ENCODE peak calls at places on chromosomes 12 and 14, in four cellular contexts. U, N, H and L are unnamed samples.

GRCh38 chr12:127273621-127274020 is 993.3 kb upstream of the TMEM132C start:
- DNase-seq in U (no peak), N (no peak), H (no peak), L (no peak)

GRCh38 chr14:20970983-20971704 is 15.9 kb downstream of the RNASE2 start:
- DNase-seq in U (peak), N (peak), H (peak), L (peak)

GRCh38 chr12:13404631-13405473 is 208.3 kb downstream of the EMP1 start:
- DNase-seq in U (peak), N (no peak), H (no peak), L (no peak)

GRCh38 chr12:117051380-117051779 is 47.8 kb downstream of the TESC start:
- DNase-seq in U (no peak), N (no peak), H (no peak), L (no peak)

GRCh38 chr14:92516344-92516965 is 2.9 kb downstream of the RIN3 start:
- DNase-seq in U (no peak), N (no peak), H (no peak), L (no peak)

GRCh38 chr12:4027412-4027811 is 154.2 kb upstream of the PARP11 start:
- DNase-seq in U (no peak), N (no peak), H (no peak), L (no peak)

GRCh38 chr12:104994301-104994700 is 8.2 kb downstream of the NOPCHAP1 start:
- DNase-seq in U (no peak), N (no peak), H (no peak), L (no peak)

GRCh38 chr14:53367631-53368030 is 214.5 kb upstream of the DDHD1 start:
- DNase-seq in U (no peak), N (no peak), H (peak), L (no peak)

GRCh38 chr14:82642425-82642824 is 1108.8 kb upstream of the SEL1L start:
- DNase-seq in U (peak), N (no peak), H (peak), L (peak)

GRCh38 chr12:87425942-87426554 is 603.2 kb downstream of the C12orf50 start:
- DNase-seq in U (no peak), N (peak), H (no peak), L (no peak)

GRCh38 chr14:104912053-104912452 is 12.6 kb upstream of the PLD4 start:
- DNase-seq in U (no peak), N (no peak), H (no peak), L (no peak)

GRCh38 chr12:11059784-11060183 is 2.3 kb downstream of the TAS2R46 start:
- DNase-seq in U (no peak), N (no peak), H (no peak), L (no peak)

GRCh38 chr12:3553681-3554546 is 62.9 kb downstream of the PRMT8 start:
- DNase-seq in U (no peak), N (peak), H (peak), L (no peak)

GRCh38 chr12:66387067-66387466 is 84.8 kb downstream of the HELB start:
- DNase-seq in U (no peak), N (no peak), H (no peak), L (no peak)

GRCh38 chr12:25718081-25718731 is 165.1 kb upstream of the LMNTD1 start:
- DNase-seq in U (no peak), N (no peak), H (no peak), L (no peak)

GRCh38 chr14:100076630-100077029 is 11.4 kb downstream of the EVL start:
- DNase-seq in U (no peak), N (peak), H (peak), L (no peak)

GRCh38 chr12:71392521-71393145 is 47.0 kb upstream of the LGR5 start:
- DNase-seq in U (no peak), N (peak), H (peak), L (peak)

GRCh38 chr14:72740966-72741835 is 152.7 kb downstream of the DPF3 start:
- DNase-seq in U (peak), N (no peak), H (no peak), L (no peak)

GRCh38 chr12:111858778-111859177 is 16.8 kb downstream of the MAPKAPK5 start:
- DNase-seq in U (no peak), N (no peak), H (no peak), L (no peak)

GRCh38 chr12:86376052-86376451 is 119.9 kb upstream of the MGAT4C start:
- DNase-seq in U (no peak), N (no peak), H (no peak), L (peak)

GRCh38 chr14:36649872-36650650 is 11.6 kb upstream of the PAX9 start:
- DNase-seq in U (no peak), N (no peak), H (no peak), L (no peak)
- H3K4me3 ChIP-seq in U (no peak), N (no peak), H (no peak), L (no peak)

DNA sequence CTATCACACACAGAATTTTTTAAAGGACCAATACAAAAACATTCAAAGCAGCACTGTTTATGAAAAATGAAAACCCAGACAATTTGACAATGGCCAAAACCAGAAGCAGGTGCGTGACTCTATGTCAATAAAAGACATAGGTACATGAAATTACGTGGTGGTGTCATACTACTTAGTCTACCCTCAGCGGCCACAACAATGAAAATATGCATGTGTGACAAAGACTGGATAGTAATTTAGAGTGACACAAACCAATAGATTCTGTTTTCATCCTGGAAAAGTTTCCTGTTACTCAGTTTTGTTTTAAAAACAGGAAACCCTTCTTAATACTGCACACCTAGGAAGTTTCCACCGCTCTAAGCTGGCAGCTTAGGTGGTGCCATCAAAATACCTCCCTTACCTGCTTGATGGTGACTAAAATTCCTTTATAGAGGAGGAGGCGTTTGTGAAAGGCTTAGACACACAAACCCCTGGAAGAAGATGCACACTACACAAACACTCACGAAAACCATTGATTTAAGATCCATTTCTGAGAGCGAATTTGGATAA is 15.1 kb downstream of the POU6F1 start:
- DNase-seq in U (no peak), N (no peak), H (no peak), L (no peak)
- TF ChIP-seq CTCF in U (no peak), N (no peak), H (no peak), L (no peak)

GRCh38 chr14:51430600-51430999 is 190.6 kb downstream of the TMX1 start:
- DNase-seq in U (no peak), N (no peak), H (peak), L (no peak)
- H3K4me3 ChIP-seq in U (no peak), N (no peak), H (no peak), L (no peak)

DNA sequence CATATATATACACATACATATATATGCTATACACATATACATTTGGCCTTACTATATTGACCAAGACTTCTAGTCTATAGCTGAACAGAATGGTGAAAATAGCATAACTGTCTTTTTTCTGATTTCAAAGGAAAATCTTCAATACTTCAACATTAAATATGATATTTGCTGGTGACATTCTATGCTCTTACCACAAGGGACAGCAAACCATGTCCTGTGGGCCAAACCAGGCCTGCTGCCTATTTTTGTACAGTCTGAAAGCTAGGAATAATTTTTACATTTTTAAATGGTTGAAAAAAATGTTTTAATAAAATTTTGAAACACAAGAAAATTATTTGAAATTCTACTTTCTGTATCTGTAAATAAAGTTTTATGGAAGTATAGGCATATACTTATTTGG is 63.6 kb downstream of the EML5 start:
- DNase-seq in U (no peak), N (no peak), H (no peak), L (no peak)
- TF ChIP-seq CTCF in U (no peak), N (no peak), H (peak), L (peak)

DNA sequence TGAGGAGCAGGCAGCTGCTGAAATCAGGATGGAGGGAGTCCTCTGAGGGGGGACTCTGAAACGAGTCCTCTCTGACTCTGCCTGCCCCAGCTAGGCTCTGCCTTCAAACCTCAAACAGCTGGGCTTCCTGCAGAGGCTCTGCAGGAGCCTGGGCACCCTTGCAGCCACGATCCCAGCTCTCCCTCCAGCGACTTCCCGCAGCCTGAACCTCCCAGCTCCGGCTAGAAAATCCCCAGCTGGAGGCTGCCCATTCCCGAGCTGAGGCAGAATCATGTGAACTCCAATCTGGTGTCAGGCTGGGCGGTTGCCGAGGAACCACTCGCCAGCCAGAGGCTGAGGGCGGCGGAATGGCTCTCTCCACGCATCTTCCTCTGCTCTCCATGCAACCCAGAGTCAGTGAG is at the start of gene GPR68:
- DNase-seq in U (peak), N (peak), H (peak), L (no peak)
- H3K4me3 ChIP-seq in U (no peak), N (peak), H (no peak), L (no peak)

GRCh38 chr12:89059721-89060120 is 292.6 kb downstream of the DUSP6 start:
- DNase-seq in U (peak), N (no peak), H (peak), L (no peak)
- TF ChIP-seq CTCF in U (no peak), N (no peak), H (no peak), L (no peak)